ENCODE peak calls at places on chromosomes 2 and 18, in eight cellular contexts. C is H1, X is progenitor cell of endocrine pancreas, I is psoas muscle, J is left ventricle myocardium inferior, L is colonic mucosa, B is glutamatergic neuron, K is fibroblast of lung. S is an unnamed sample.

GRCh38 chr18:59564516-59564915 is 132.7 kb downstream of the CCBE1 start:
- DNase-seq in C (no peak), X (no peak), I (no peak), J (no peak), L (no peak), B (no peak), K (no peak), S (no peak)

GRCh38 chr2:163601377-163601776 is 134.4 kb downstream of the FIGN start:
- DNase-seq in C (no peak), X (no peak), I (no peak), J (no peak), L (no peak), B (no peak), K (peak), S (no peak)

GRCh38 chr18:42032447-42032846 is 77.4 kb downstream of the PIK3C3 start:
- DNase-seq in C (no peak), X (no peak), I (no peak), J (no peak), L (no peak), B (no peak), K (no peak), S (no peak)

GRCh38 chr18:48033770-48034650 is 103.6 kb upstream of the SMAD2 start:
- DNase-seq in C (no peak), X (no peak), I (no peak), J (no peak), L (no peak), B (no peak), K (no peak), S (no peak)

GRCh38 chr2:2757764-2758163 is 426.7 kb upstream of the MYT1L start:
- DNase-seq in C (no peak), X (no peak), I (no peak), J (no peak), L (no peak), B (no peak), K (no peak), S (no peak)

GRCh38 chr18:1015777-1016176 is 111.1 kb downstream of the ADCYAP1 start:
- DNase-seq in C (no peak), X (no peak), I (no peak), J (no peak), L (no peak), B (no peak), K (no peak), S (no peak)

GRCh38 chr2:211396815-211397214 is 840.4 kb downstream of the CPS1 start:
- DNase-seq in C (no peak), X (no peak), I (no peak), J (no peak), L (no peak), B (no peak), K (no peak), S (no peak)

GRCh38 chr18:45839415-45840395 is 14.2 kb downstream of the SIGLEC15 start:
- DNase-seq in C (no peak), X (no peak), I (no peak), J (no peak), L (no peak), B (no peak), K (peak), S (peak)

GRCh38 chr2:13616656-13617055 is 899.9 kb downstream of the TRIB2 start:
- DNase-seq in C (no peak), X (no peak), I (no peak), J (no peak), L (no peak), B (peak), K (no peak), S (no peak)
- TF ChIP-seq CTCF in C (no peak), X (no peak), I (no peak), J (no peak), L (no peak), B (no peak), K (no peak), S (no peak)

DNA sequence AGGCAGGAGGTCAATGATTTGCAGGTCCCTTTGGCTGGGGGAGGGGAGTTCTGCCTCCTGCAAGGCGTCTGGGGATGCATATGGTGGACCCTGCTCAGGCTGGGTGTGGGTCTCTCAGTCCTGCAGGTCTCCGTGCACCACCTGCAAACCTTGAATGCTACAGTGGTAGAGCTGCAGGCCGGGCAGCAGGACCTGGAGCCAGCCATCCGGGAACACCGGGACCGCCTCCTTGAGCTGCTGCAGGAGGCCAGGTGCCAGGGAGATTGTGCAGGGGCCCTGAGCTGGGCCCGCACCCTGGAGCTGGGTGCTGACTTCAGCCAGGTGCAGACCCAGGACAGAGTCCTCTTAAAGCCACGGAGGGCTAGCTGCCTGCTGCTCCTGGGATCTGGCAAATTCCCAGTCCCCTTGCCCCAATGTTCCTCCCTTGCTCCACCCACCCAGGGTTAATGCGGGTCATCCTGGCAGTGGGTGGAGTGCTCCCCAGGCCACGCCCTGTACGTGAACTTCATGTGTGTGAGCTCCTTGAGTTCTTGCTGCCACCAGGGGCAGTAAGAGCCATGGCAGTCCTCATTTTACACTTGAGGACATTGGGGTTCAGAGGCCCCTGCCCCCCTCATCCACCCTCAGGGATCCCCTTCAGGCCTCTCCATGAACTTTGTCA is 3.1 kb downstream of the PROM2 start:
- DNase-seq in C (no peak), X (no peak), I (peak), J (peak), L (peak), B (peak), K (no peak), S (no peak)
- TF ChIP-seq CTCF in C (no peak), X (peak), I (no peak), J (no peak), L (peak), B (no peak), K (no peak), S (no peak)

GRCh38 chr2:144890828-144891227 is 370.9 kb upstream of the ZEB2 start:
- DNase-seq in C (no peak), X (no peak), I (no peak), J (no peak), L (no peak), B (no peak), K (peak), S (no peak)
- TF ChIP-seq CTCF in C (no peak), X (peak), I (no peak), J (peak), L (no peak), B (peak), K (no peak), S (no peak)

GRCh38 chr2:158996378-158996993 is 28.0 kb downstream of the TANC1 start:
- DNase-seq in C (no peak), X (no peak), I (no peak), J (no peak), L (no peak), B (no peak), K (no peak), S (no peak)

GRCh38 chr2:158993030-158993429 is 24.6 kb downstream of the TANC1 start:
- DNase-seq in C (no peak), X (no peak), I (no peak), J (no peak), L (no peak), B (no peak), K (no peak), S (no peak)

GRCh38 chr2:158994920-158995676 is 26.7 kb downstream of the TANC1 start:
- DNase-seq in C (no peak), X (no peak), I (no peak), J (no peak), L (no peak), B (no peak), K (no peak), S (no peak)

GRCh38 chr2:158995677-158996049 is 27.2 kb downstream of the TANC1 start:
- DNase-seq in C (no peak), X (no peak), I (no peak), J (no peak), L (no peak), B (peak), K (no peak), S (no peak)

DNA sequence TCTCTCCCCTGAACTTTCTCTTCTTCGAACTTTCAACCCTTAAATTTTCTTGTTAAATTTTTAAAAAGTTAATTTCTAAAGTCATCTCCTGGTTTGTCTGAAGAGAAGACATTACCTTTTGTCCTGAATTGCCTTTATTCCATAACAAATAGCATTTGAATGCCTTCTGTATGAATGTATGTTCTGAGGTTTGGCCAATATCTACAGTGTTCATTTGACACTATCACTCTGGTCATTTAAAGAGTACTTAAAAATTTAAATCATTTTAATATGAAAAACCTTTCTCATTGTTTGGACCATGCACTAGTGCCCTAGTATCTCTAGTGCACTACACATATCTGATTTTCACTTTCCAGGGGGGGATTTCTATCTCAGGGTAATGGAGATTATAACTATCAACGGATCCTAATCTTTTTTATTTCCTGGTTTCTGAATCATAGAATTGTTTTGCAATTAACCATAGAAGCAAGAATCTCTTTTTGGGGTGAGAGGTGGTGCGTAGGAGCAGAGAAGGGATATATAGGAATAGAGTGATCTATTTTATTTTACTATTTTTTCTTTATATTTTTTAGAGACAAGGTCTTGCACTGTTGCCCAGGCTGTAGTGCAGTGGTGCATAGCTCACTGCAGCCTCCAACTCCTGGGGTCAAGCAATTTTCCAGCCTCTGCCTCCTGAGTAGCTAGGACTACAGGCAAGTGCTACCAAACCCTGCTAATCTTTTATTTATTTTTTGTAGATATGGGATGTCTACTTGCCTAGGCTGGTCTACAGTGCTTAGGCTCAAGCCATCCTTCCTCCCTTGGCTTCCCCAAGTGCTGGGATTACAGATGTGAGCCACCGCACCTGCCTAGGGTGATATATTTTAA is 25.5 kb downstream of the TANC1 start:
- DNase-seq in C (no peak), X (no peak), I (no peak), J (no peak), L (no peak), B (no peak), K (no peak), S (no peak)
- TF ChIP-seq CTCF in C (no peak), X (no peak), I (no peak), J (no peak), L (no peak), B (no peak), K (no peak), S (no peak)

GRCh38 chr2:82330104-82330503 is 2025.6 kb upstream of the LRRTM1 start:
- DNase-seq in C (no peak), X (no peak), I (no peak), J (no peak), L (no peak), B (no peak), K (no peak), S (no peak)
- TF ChIP-seq CTCF in C (no peak), X (no peak), I (no peak), J (no peak), L (no peak), B (no peak), K (no peak), S (no peak)

S was measured in testis.